ENCODE peak calls at places on chromosomes 5 and 9, in seven cellular contexts. H, G, L, I, S, T and A are unnamed samples.

GRCh38 chr5:122756263-122756911 is 18.5 kb upstream of the SNX2 start:
- DNase-seq in H (no peak), G (no peak), L (no peak), I (no peak), S (no peak), T (no peak), A (no peak)

GRCh38 chr5:33788922-33789321 is 102.9 kb downstream of the ADAMTS12 start:
- DNase-seq in H (no peak), G (no peak), L (no peak), I (no peak), S (no peak), T (no peak), A (no peak)

GRCh38 chr5:73378070-73378469 is 70.5 kb downstream of the FOXD1 start:
- DNase-seq in H (no peak), G (no peak), L (no peak), I (no peak), S (no peak), T (no peak), A (no peak)

GRCh38 chr5:73450672-73451217 is 2.2 kb upstream of the FOXD1 start:
- DNase-seq in H (no peak), G (no peak), L (no peak), I (no peak), S (no peak), T (no peak), A (no peak)

GRCh38 chr5:2802693-2803365 is 51.4 kb upstream of the IRX2 start:
- DNase-seq in H (no peak), G (no peak), L (no peak), I (no peak), S (no peak), T (no peak), A (no peak)

GRCh38 chr5:113050606-113051391 is 74.2 kb downstream of the DCP2 start:
- DNase-seq in H (no peak), G (no peak), L (no peak), I (no peak), S (no peak), T (no peak), A (no peak)

GRCh38 chr5:54869691-54870090 is 115.7 kb downstream of the ESM1 start:
- DNase-seq in H (no peak), G (no peak), L (no peak), I (no peak), S (no peak), T (no peak), A (no peak)

GRCh38 chr9:112378441-112379176 is 1.3 kb upstream of the HSDL2 start:
- DNase-seq in H (peak), G (peak), L (no peak), I (no peak), S (no peak), T (no peak), A (peak)

GRCh38 chr5:9894571-9895304 is 264.6 kb upstream of the TAS2R1 start:
- DNase-seq in H (peak), G (no peak), L (no peak), I (no peak), S (no peak), T (no peak), A (no peak)

GRCh38 chr5:131386124-131386523 is 122.3 kb downstream of the CDC42SE2 start:
- DNase-seq in H (no peak), G (no peak), L (no peak), I (no peak), S (no peak), T (no peak), A (no peak)

GRCh38 chr9:96461336-96461735 is 11.4 kb downstream of the HABP4 start:
- DNase-seq in H (no peak), G (no peak), L (no peak), I (no peak), S (no peak), T (no peak), A (no peak)

GRCh38 chr9:10875752-10876151 is 262.9 kb upstream of the PTPRD start:
- DNase-seq in H (no peak), G (no peak), L (no peak), I (no peak), S (no peak), T (no peak), A (no peak)

GRCh38 chr5:91225848-91226686 is 157.1 kb downstream of the ARRDC3 start:
- DNase-seq in H (peak), G (peak), L (peak), I (no peak), S (peak), T (peak), A (no peak)

GRCh38 chr5:104170906-104171305 is 608.3 kb upstream of the NUDT12 start:
- DNase-seq in H (no peak), G (no peak), L (no peak), I (no peak), S (no peak), T (no peak), A (no peak)

GRCh38 chr9:81377310-81377709 is 312.0 kb downstream of the TLE1 start:
- DNase-seq in H (no peak), G (no peak), L (no peak), I (no peak), S (no peak), T (no peak), A (no peak)

GRCh38 chr9:18422296-18423036 is 51.5 kb upstream of the ADAMTSL1 start:
- DNase-seq in H (no peak), G (no peak), L (no peak), I (no peak), S (no peak), T (no peak), A (no peak)

GRCh38 chr5:64872044-64872443 is 103.3 kb downstream of the CWC27 start:
- DNase-seq in H (no peak), G (no peak), L (no peak), I (no peak), S (no peak), T (no peak), A (no peak)

GRCh38 chr9:38141751-38142150 is 72.7 kb upstream of the SHB start:
- DNase-seq in H (no peak), G (no peak), L (no peak), I (no peak), S (no peak), T (no peak), A (no peak)

GRCh38 chr9:107839371-107839770 is 349.8 kb upstream of the KLF4 start:
- DNase-seq in H (no peak), G (no peak), L (no peak), I (no peak), S (no peak), T (no peak), A (no peak)

GRCh38 chr5:159782197-159782994 is 133.9 kb upstream of the ADRA1B start:
- DNase-seq in H (no peak), G (no peak), L (no peak), I (no peak), S (no peak), T (no peak), A (no peak)

GRCh38 chr9:105066265-105066865 is 138.4 kb upstream of the ABCA1 start:
- DNase-seq in H (no peak), G (no peak), L (no peak), I (peak), S (no peak), T (no peak), A (no peak)
- H3K27ac ChIP-seq in H (no peak), G (no peak), L (no peak), I (no peak), S (no peak), T (no peak), A (peak)

GRCh38 chr9:89114741-89115140 is 63.9 kb downstream of the SHC3 start:
- DNase-seq in H (no peak), G (no peak), L (no peak), I (no peak), S (no peak), T (no peak), A (no peak)

GRCh38 chr9:89112243-89112642 is 66.4 kb downstream of the SHC3 start:
- DNase-seq in H (no peak), G (no peak), L (no peak), I (no peak), S (no peak), T (no peak), A (no peak)

GRCh38 chr9:89116064-89116817 is 62.4 kb downstream of the SHC3 start:
- DNase-seq in H (no peak), G (no peak), L (no peak), I (no peak), S (no peak), T (no peak), A (no peak)

GRCh38 chr9:89113851-89114250 is 64.8 kb downstream of the SHC3 start:
- DNase-seq in H (no peak), G (no peak), L (no peak), I (no peak), S (no peak), T (no peak), A (no peak)

DNA sequence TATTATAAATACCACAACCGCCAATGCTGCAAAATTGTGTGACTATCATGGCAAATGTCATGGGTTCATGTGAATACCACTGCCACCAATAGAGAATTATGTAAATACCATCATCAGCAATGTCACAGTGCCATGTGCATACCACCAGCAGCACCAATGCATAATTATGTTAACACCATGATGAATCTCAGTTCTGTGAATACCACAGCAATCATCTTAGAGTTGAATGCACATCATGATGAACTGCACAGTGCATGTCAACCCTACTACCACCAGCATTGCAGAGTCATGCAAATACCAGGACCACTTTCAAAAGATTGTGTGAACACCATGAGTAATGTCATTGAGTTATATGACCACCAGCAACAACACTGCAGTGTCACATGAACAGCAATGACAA is 63.2 kb downstream of the SHC3 start:
- DNase-seq in H (no peak), G (no peak), L (no peak), I (no peak), S (no peak), T (no peak), A (no peak)
- H3K27ac ChIP-seq in H (no peak), G (no peak), L (no peak), I (no peak), S (no peak), T (no peak), A (no peak)

DNA sequence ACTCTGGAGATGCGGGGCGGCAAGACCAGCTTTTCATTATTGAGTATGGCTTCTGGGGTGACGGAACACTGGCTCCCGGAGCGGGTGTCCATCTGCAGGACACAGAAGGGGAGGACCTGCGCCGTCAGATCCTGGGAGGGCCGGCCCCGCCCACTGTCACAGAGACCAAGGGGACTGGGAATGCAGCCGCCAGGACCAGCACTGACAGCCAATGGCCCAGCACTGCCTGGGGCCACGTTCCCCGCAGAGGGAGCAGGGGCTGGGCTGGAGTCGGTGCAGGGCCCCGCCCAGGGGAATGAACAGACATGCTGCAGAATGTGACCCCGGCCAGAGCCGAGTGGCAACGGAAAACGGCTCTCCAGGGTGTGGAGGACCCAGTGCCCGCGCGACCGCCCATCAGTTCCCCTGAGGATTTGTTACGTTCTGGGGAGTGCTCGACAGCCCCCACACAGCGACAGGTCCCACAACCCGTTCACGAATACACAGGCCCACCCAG is at the start of gene ZDHHC11:
- DNase-seq in H (no peak), G (peak), L (no peak), I (no peak), S (no peak), T (peak), A (no peak)
- H3K27ac ChIP-seq in H (no peak), G (no peak), L (no peak), I (peak), S (no peak), T (no peak), A (no peak)

DNA sequence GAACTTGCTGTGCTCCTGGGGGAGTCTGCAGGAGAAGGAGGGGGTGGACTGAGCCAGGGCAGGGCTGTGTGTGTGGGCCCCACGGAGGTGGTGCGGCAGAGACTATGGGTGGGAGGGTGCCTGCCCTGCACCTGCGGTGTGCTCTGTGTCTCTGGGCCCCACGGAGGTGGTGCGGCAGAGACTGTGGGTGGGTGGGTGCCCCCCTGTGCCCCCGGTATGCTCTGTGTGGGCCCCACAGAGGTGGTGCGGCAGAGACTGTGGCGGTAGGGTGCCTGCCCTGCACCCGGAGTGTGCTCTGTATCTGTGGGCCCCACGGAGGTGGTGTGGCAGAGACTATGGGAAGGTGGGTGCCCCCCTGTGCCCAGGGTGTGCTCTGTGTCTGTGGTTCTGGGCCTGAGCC is 103.7 kb downstream of the EHMT1 start:
- DNase-seq in H (no peak), G (no peak), L (no peak), I (no peak), S (no peak), T (no peak), A (no peak)
- H3K27ac ChIP-seq in H (no peak), G (no peak), L (no peak), I (no peak), S (no peak), T (no peak), A (no peak)

DNA sequence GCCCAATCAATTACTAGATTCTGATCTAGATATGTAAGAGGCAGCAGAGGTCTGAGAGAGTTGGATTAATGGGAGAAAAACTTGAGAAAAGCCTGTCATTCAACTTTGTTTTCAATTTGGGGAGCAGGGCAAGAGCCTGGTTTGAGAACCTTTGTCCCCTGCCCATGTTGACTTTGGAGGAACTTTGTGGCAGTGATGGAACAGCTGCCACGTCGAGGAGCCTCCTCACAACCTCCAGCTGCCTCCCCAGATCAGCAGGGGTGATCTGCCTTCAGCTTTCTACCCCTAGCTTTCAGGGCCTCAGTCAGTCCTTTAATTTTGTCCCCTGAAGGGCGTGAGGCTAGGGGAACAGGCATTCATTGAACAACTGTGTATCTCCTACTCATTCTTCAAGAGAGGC is 8.7 kb downstream of the SKP2 start:
- DNase-seq in H (no peak), G (no peak), L (no peak), I (no peak), S (no peak), T (no peak), A (no peak)
- H3K27ac ChIP-seq in H (no peak), G (no peak), L (no peak), I (no peak), S (no peak), T (no peak), A (peak)

GRCh38 chr9:76873056-76873792 is 32.7 kb downstream of the PRUNE2 start:
- DNase-seq in H (no peak), G (no peak), L (no peak), I (no peak), S (no peak), T (no peak), A (no peak)
- H3K27ac ChIP-seq in H (no peak), G (no peak), L (no peak), I (no peak), S (peak), T (no peak), A (no peak)

GRCh38 chr9:673264-673965 is 168.1 kb upstream of the DMRT1 start:
- DNase-seq in H (no peak), G (peak), L (no peak), I (no peak), S (no peak), T (no peak), A (peak)

GRCh38 chr9:676780-677458 is 164.6 kb upstream of the DMRT1 start:
- DNase-seq in H (no peak), G (no peak), L (no peak), I (no peak), S (no peak), T (no peak), A (no peak)

GRCh38 chr9:677461-678097 is 163.9 kb upstream of the DMRT1 start:
- DNase-seq in H (no peak), G (no peak), L (no peak), I (no peak), S (no peak), T (no peak), A (no peak)

GRCh38 chr9:673966-674526 is 167.5 kb upstream of the DMRT1 start:
- DNase-seq in H (no peak), G (no peak), L (no peak), I (no peak), S (no peak), T (no peak), A (no peak)

DNA sequence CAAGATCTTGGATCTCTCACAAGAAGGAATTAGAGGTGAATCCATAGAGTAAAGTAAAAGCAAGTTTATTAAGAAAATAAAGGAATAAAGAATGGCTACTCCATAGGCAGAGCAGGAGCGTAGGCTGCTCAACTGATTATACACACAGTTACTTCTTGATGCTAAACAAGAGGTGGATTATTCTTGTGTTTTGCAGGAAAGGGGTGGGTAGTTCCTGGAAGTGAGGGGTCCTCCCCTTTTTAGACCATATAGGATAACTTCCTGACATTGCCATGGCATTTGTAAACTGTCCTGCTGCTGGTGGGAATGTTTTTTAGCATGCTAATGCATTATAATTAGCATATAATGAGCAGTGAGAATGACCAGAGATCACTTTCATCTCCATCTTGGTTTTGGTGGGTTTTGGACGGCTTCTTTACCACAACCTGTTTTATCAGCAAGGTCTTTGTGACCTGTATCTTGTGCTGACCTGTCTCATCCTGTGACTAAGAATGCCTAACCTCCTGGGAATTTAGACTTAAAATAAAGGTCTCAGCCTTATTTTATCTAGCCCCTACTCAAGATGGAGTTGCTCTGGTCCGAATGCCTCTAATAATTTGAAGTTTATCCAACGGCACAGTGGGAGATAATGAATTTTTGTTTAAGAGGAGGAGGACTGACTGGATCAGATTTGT is 165.7 kb upstream of the DMRT1 start:
- DNase-seq in H (no peak), G (no peak), L (no peak), I (no peak), S (no peak), T (no peak), A (no peak)
- H3K27ac ChIP-seq in H (no peak), G (no peak), L (no peak), I (no peak), S (no peak), T (no peak), A (peak)

GRCh38 chr9:127140181-127140580 is 17.7 kb upstream of the ANGPTL2 start:
- DNase-seq in H (peak), G (no peak), L (no peak), I (no peak), S (no peak), T (no peak), A (no peak)

GRCh38 chr9:127140842-127141675 is 18.6 kb upstream of the ANGPTL2 start:
- DNase-seq in H (no peak), G (no peak), L (no peak), I (peak), S (no peak), T (no peak), A (no peak)

GRCh38 chr9:127142931-127143464 is 20.6 kb upstream of the ANGPTL2 start:
- DNase-seq in H (no peak), G (no peak), L (no peak), I (no peak), S (no peak), T (no peak), A (no peak)

GRCh38 chr9:127143920-127144465 is 21.6 kb upstream of the ANGPTL2 start:
- DNase-seq in H (no peak), G (no peak), L (no peak), I (no peak), S (no peak), T (no peak), A (no peak)

DNA sequence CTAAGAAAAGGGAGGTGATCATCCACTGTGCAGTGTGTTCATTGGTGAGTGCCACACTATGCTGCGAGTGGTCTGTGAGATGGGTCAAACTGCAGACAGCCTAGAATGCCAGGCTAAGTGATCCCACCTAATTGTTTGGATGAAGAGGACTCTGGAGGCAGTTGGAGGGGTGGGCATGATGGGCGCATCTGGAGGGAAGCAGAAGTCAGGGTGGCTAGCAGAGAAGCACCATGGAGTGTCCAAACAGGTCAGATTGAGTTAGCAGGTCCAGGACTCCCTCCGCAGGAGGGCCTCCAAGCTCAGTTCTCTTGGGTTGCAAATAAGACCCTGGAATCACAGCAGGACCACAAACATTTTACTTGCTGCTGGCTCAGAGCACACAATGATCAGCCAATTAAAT is 19.9 kb upstream of the ANGPTL2 start:
- DNase-seq in H (no peak), G (no peak), L (no peak), I (no peak), S (no peak), T (no peak), A (no peak)
- H3K27ac ChIP-seq in H (no peak), G (no peak), L (no peak), I (no peak), S (no peak), T (no peak), A (no peak)

GRCh38 chr5:156500755-156501154 is 173.8 kb downstream of the SGCD start:
- DNase-seq in H (no peak), G (peak), L (no peak), I (no peak), S (no peak), T (no peak), A (no peak)
- H3K27ac ChIP-seq in H (no peak), G (no peak), L (no peak), I (no peak), S (no peak), T (no peak), A (no peak)